ENCODE peak calls at places on chromosomes 6 and 20, in nine cellular contexts. C, V, N, T, X, Z, K, Y and R are unnamed samples.

GRCh38 chr6:143911028-143911427 is 46.8 kb downstream of the ZC2HC1B start:
- DNase-seq in C (no peak), V (no peak), N (no peak), T (no peak), X (no peak), Z (no peak), K (no peak), Y (no peak), R (no peak)

GRCh38 chr20:34834459-34834893 is 9.0 kb upstream of the NCOA6 start:
- DNase-seq in C (no peak), V (no peak), N (no peak), T (no peak), X (peak; percentile 45), Z (peak; percentile 47), K (peak; percentile 36), Y (no peak), R (no peak)

GRCh38 chr6:97501875-97502274 is 218.9 kb upstream of the MMS22L start:
- DNase-seq in C (no peak), V (no peak), N (no peak), T (no peak), X (no peak), Z (no peak), K (no peak), Y (no peak), R (no peak)

GRCh38 chr6:138287144-138287955 is 69.1 kb upstream of the PBOV1 start:
- DNase-seq in C (peak; percentile 61), V (no peak), N (no peak), T (peak; percentile 83), X (no peak), Z (peak; percentile 58), K (peak; percentile 31), Y (peak; percentile 67), R (peak; percentile 45)

GRCh38 chr6:39841291-39841690 is 49.1 kb downstream of the DAAM2 start:
- DNase-seq in C (no peak), V (no peak), N (no peak), T (no peak), X (peak; percentile 11), Z (no peak), K (no peak), Y (no peak), R (no peak)

GRCh38 chr20:39310363-39311037 is 348.4 kb downstream of the DHX35 start:
- DNase-seq in C (no peak), V (no peak), N (no peak), T (no peak), X (no peak), Z (no peak), K (no peak), Y (no peak), R (no peak)

GRCh38 chr6:57313711-57314471 is 3.5 kb upstream of the PRIM2 start:
- DNase-seq in C (no peak), V (peak; percentile 64), N (no peak), T (no peak), X (peak; percentile 98), Z (no peak), K (peak; percentile 74), Y (peak; percentile 45), R (no peak)

GRCh38 chr20:43916875-43917371 is 2.3 kb downstream of the TOX2 start:
- DNase-seq in C (no peak), V (no peak), N (no peak), T (no peak), X (peak; percentile 45), Z (no peak), K (no peak), Y (no peak), R (no peak)

GRCh38 chr20:48769111-48769879 is 58.5 kb downstream of the PREX1 start:
- DNase-seq in C (no peak), V (no peak), N (no peak), T (no peak), X (no peak), Z (no peak), K (no peak), Y (no peak), R (no peak)

GRCh38 chr6:158653577-158654354 is 3.9 kb downstream of the SYTL3 start:
- DNase-seq in C (no peak), V (no peak), N (no peak), T (peak; percentile 50), X (peak; percentile 72), Z (no peak), K (no peak), Y (peak; percentile 74), R (peak; percentile 46)

GRCh38 chr20:41221614-41222218 is 84.4 kb downstream of the PLCG1 start:
- DNase-seq in C (no peak), V (no peak), N (no peak), T (no peak), X (no peak), Z (no peak), K (no peak), Y (no peak), R (no peak)

GRCh38 chr20:47720636-47721427 is 64.4 kb downstream of the SULF2 start:
- DNase-seq in C (no peak), V (peak; percentile 48), N (no peak), T (no peak), X (peak; percentile 12), Z (no peak), K (no peak), Y (no peak), R (no peak)

GRCh38 chr6:31065556-31065955 is 46.8 kb downstream of the C6orf15 start:
- DNase-seq in C (no peak), V (no peak), N (no peak), T (no peak), X (peak; percentile 16), Z (no peak), K (no peak), Y (no peak), R (no peak)

GRCh38 chr6:147200711-147201110 is 3.5 kb upstream of the STXBP5 start:
- DNase-seq in C (no peak), V (no peak), N (no peak), T (no peak), X (no peak), Z (no peak), K (no peak), Y (no peak), R (no peak)

GRCh38 chr6:33566182-33567084 is 13.6 kb downstream of the BAK1 start:
- DNase-seq in C (no peak), V (no peak), N (no peak), T (no peak), X (peak; percentile 60), Z (no peak), K (no peak), Y (no peak), R (no peak)

GRCh38 chr6:75526502-75527127 is 33.0 kb upstream of the FILIP1 start:
- DNase-seq in C (no peak), V (peak; percentile 45), N (peak; percentile 51), T (peak; percentile 74), X (peak; percentile 80), Z (peak; percentile 56), K (peak; percentile 77), Y (peak; percentile 62), R (no peak)

GRCh38 chr6:146028250-146028789 is 542 bp upstream of the GRM1 start:
- DNase-seq in C (no peak), V (peak; percentile 16), N (peak; percentile 32), T (peak; percentile 60), X (peak; percentile 42), Z (peak; percentile 36), K (peak; percentile 34), Y (peak; percentile 32), R (peak; percentile 65)

GRCh38 chr20:9068896-9069663 is at the start of gene PLCB4:
- DNase-seq in C (peak; percentile 64), V (peak; percentile 20), N (peak; percentile 64), T (peak; percentile 27), X (peak; percentile 66), Z (no peak), K (peak; percentile 88), Y (peak; percentile 60), R (no peak)

GRCh38 chr6:85451586-85452306 is 1.9 kb downstream of the NT5E start:
- DNase-seq in C (no peak), V (no peak), N (no peak), T (no peak), X (no peak), Z (peak; percentile 70), K (peak; percentile 17), Y (no peak), R (no peak)

GRCh38 chr6:85453052-85453451 is 3.2 kb downstream of the NT5E start:
- DNase-seq in C (no peak), V (no peak), N (no peak), T (no peak), X (no peak), Z (no peak), K (no peak), Y (no peak), R (no peak)

GRCh38 chr6:85453490-85453889 is 3.6 kb downstream of the NT5E start:
- DNase-seq in C (no peak), V (no peak), N (no peak), T (no peak), X (no peak), Z (no peak), K (no peak), Y (no peak), R (no peak)

GRCh38 chr6:85450578-85450884 is 648 bp downstream of the NT5E start:
- DNase-seq in C (no peak), V (no peak), N (no peak), T (no peak), X (no peak), Z (no peak), K (no peak), Y (no peak), R (no peak)

GRCh38 chr6:85452441-85452881 is 2.6 kb downstream of the NT5E start:
- DNase-seq in C (no peak), V (no peak), N (no peak), T (no peak), X (peak; percentile 93), Z (no peak), K (peak; percentile 28), Y (no peak), R (no peak)
- H3K4me1 ChIP-seq in C (no peaks in the 10 kb centered on the region), V (peaks cover 7% of the 10 kb centered on the region), N (peaks cover 25% of the 10 kb centered on the region), T (peaks cover 19% of the 10 kb centered on the region), X (peaks cover 40% of the 10 kb centered on the region), Z (peaks cover 75% of the 10 kb centered on the region), K (peaks cover 37% of the 10 kb centered on the region), Y (peaks cover 3% of the 10 kb centered on the region), R (peaks cover 16% of the 10 kb centered on the region)

GRCh38 chr6:157380779-157381561 is at the start of gene ZDHHC14:
- DNase-seq in C (peak; percentile 88), V (peak; percentile 89), N (peak; percentile 93), T (peak; percentile 86), X (peak; percentile 80), Z (peak; percentile 66), K (peak; percentile 84), Y (peak; percentile 92), R (peak; percentile 95)
- TF ChIP-seq POLR2A in C (no peak), V (peak; percentile 79), N (peak; percentile 90), T (peak; percentile 87), X (no peak), Z (peak; percentile 80), K (peak; percentile 66), Y (peak; percentile 84), R (peak; percentile 91)

GRCh38 chr6:12296255-12296573 is 6.1 kb downstream of the EDN1 start:
- DNase-seq in C (no peak), V (no peak), N (no peak), T (peak; percentile 35), X (peak; percentile 83), Z (peak; percentile 73), K (peak; percentile 92), Y (peak; percentile 69), R (no peak)
- H3K4me3 ChIP-seq in C (no peak overlapping the region), V (no peak overlapping the region), N (no peak overlapping the region), T (no peak overlapping the region), X (no peak overlapping the region), Z (no peak overlapping the region), K (peak overlapping the region; percentile 81), Y (no peak overlapping the region), R (no peak overlapping the region)

DNA sequence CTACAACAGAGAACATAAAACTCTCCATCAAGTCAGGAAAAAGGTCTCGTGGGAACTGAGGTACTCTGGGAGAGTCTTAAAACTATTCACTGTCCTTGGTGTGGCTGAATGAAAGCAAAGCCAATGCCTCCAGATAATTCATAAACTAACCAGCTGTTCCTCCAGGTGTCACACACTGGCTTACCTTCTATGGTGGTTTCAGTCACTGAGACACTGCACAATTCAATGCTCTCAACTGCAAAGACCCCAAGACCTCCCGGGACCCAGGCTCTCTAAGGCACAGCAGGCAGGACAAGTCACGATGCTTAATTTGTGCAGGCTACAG is 100.8 kb downstream of the GMPR start:
- DNase-seq in C (no peak), V (no peak), N (no peak), T (no peak), X (no peak), Z (no peak), K (no peak), Y (no peak), R (no peak)
- H3K4me1 ChIP-seq in C (peaks cover 4% of the 10 kb centered on the region), V (peaks cover 17% of the 10 kb centered on the region), N (peaks cover 55% of the 10 kb centered on the region), T (peaks cover 5% of the 10 kb centered on the region), X (peaks cover 21% of the 10 kb centered on the region), Z (no peaks in the 10 kb centered on the region), K (peaks cover 44% of the 10 kb centered on the region), Y (peaks cover 8% of the 10 kb centered on the region), R (no peaks in the 10 kb centered on the region)